ENCODE peak calls at places on chromosomes 6 and 20, in ten cellular contexts. S, Y, Z, N, F, G, V, Q, B and W are unnamed samples.

GRCh38 chr6:165663736-165664552 is 903 bp upstream of the PDE10A start:
- DNase-seq in S (no peak), Y (no peak), Z (no peak), N (no peak), F (no peak), G (no peak), V (no peak), Q (no peak), B (peak), W (no peak)

GRCh38 chr20:7113577-7114466 is 346.3 kb downstream of the BMP2 start:
- DNase-seq in S (no peak), Y (no peak), Z (peak), N (no peak), F (peak), G (no peak), V (no peak), Q (peak), B (peak), W (no peak)

GRCh38 chr20:15195378-15195777 is 858.0 kb upstream of the FLRT3 start:
- DNase-seq in S (no peak), Y (no peak), Z (no peak), N (no peak), F (no peak), G (no peak), V (no peak), Q (no peak), B (no peak), W (no peak)

GRCh38 chr6:150787429-150787828 is 78.1 kb upstream of the MTHFD1L start:
- DNase-seq in S (no peak), Y (no peak), Z (no peak), N (no peak), F (no peak), G (no peak), V (no peak), Q (no peak), B (no peak), W (no peak)

GRCh38 chr6:80523531-80523970 is 417.1 kb downstream of the BCKDHB start:
- DNase-seq in S (no peak), Y (no peak), Z (no peak), N (no peak), F (no peak), G (no peak), V (no peak), Q (peak), B (no peak), W (no peak)

GRCh38 chr6:6966569-6966968 is 141.2 kb upstream of the RREB1 start:
- DNase-seq in S (no peak), Y (no peak), Z (no peak), N (no peak), F (no peak), G (no peak), V (no peak), Q (no peak), B (no peak), W (no peak)

GRCh38 chr20:62824476-62825287 is 7.8 kb downstream of the COL9A3 start:
- DNase-seq in S (no peak), Y (no peak), Z (no peak), N (peak), F (no peak), G (no peak), V (peak), Q (peak), B (peak), W (no peak)

GRCh38 chr6:11120273-11121005 is 8.9 kb upstream of the ERVFRD-1 start:
- DNase-seq in S (no peak), Y (no peak), Z (no peak), N (no peak), F (no peak), G (no peak), V (no peak), Q (peak), B (no peak), W (no peak)

GRCh38 chr20:32359633-32360332 is 1.7 kb downstream of the ASXL1 start:
- DNase-seq in S (no peak), Y (no peak), Z (no peak), N (no peak), F (no peak), G (no peak), V (no peak), Q (no peak), B (no peak), W (no peak)

GRCh38 chr6:130997061-130997753 is 65.8 kb downstream of the EPB41L2 start:
- DNase-seq in S (no peak), Y (no peak), Z (no peak), N (no peak), F (no peak), G (no peak), V (no peak), Q (no peak), B (no peak), W (no peak)

GRCh38 chr6:166836785-166837718 is 119.3 kb downstream of the RNASET2 start:
- DNase-seq in S (no peak), Y (no peak), Z (no peak), N (no peak), F (no peak), G (no peak), V (no peak), Q (no peak), B (no peak), W (no peak)

GRCh38 chr6:143539723-143540122 is 28.2 kb upstream of the FUCA2 start:
- DNase-seq in S (no peak), Y (no peak), Z (no peak), N (no peak), F (no peak), G (no peak), V (no peak), Q (no peak), B (no peak), W (no peak)

GRCh38 chr6:169173532-169174268 is 79.9 kb downstream of the THBS2 start:
- DNase-seq in S (no peak), Y (no peak), Z (no peak), N (no peak), F (no peak), G (no peak), V (no peak), Q (no peak), B (no peak), W (no peak)

GRCh38 chr20:23399568-23400241 is 21.6 kb downstream of the NAPB start:
- DNase-seq in S (no peak), Y (no peak), Z (no peak), N (no peak), F (no peak), G (no peak), V (no peak), Q (no peak), B (no peak), W (no peak)

GRCh38 chr20:37567671-37568588 is 40.3 kb upstream of the BLCAP start:
- DNase-seq in S (no peak), Y (no peak), Z (no peak), N (no peak), F (no peak), G (peak), V (no peak), Q (no peak), B (no peak), W (no peak)

GRCh38 chr6:129672883-129673631 is 36.9 kb downstream of the ARHGAP18 start:
- DNase-seq in S (no peak), Y (no peak), Z (no peak), N (no peak), F (no peak), G (no peak), V (no peak), Q (no peak), B (peak), W (no peak)

GRCh38 chr20:38217791-38218565 is 42.6 kb downstream of the KIAA1755 start:
- DNase-seq in S (peak), Y (no peak), Z (no peak), N (no peak), F (no peak), G (peak), V (no peak), Q (no peak), B (peak), W (no peak)

GRCh38 chr20:38723982-38724602 is at the start of gene SLC32A1:
- DNase-seq in S (no peak), Y (no peak), Z (no peak), N (no peak), F (no peak), G (no peak), V (no peak), Q (no peak), B (no peak), W (no peak)

GRCh38 chr6:143286280-143286795 is 164.2 kb downstream of the ADAT2 start:
- DNase-seq in S (no peak), Y (no peak), Z (no peak), N (no peak), F (no peak), G (no peak), V (no peak), Q (no peak), B (no peak), W (no peak)

GRCh38 chr20:11777861-11778570 is 139.7 kb upstream of the BTBD3 start:
- DNase-seq in S (no peak), Y (no peak), Z (no peak), N (no peak), F (no peak), G (no peak), V (no peak), Q (peak), B (no peak), W (no peak)

GRCh38 chr6:132713355-132714134 is at the start of gene VNN1:
- DNase-seq in S (no peak), Y (no peak), Z (no peak), N (no peak), F (no peak), G (peak), V (no peak), Q (no peak), B (no peak), W (no peak)

GRCh38 chr6:142635130-142635529 is 309.8 kb downstream of the HIVEP2 start:
- DNase-seq in S (no peak), Y (no peak), Z (no peak), N (no peak), F (no peak), G (no peak), V (no peak), Q (no peak), B (peak), W (no peak)

GRCh38 chr20:19672498-19672897 is 85.6 kb upstream of the RIN2 start:
- DNase-seq in S (no peak), Y (no peak), Z (no peak), N (no peak), F (no peak), G (no peak), V (no peak), Q (no peak), B (no peak), W (no peak)

GRCh38 chr6:3250278-3250677 is 8.5 kb upstream of the PSMG4 start:
- DNase-seq in S (no peak), Y (no peak), Z (no peak), N (no peak), F (no peak), G (peak), V (no peak), Q (peak), B (no peak), W (no peak)

GRCh38 chr6:129748212-129748900 is 38.4 kb upstream of the ARHGAP18 start:
- DNase-seq in S (no peak), Y (peak), Z (no peak), N (peak), F (no peak), G (no peak), V (no peak), Q (peak), B (peak), W (no peak)

GRCh38 chr20:58219342-58219700 is 9.1 kb downstream of the ANKRD60 start:
- DNase-seq in S (no peak), Y (no peak), Z (no peak), N (no peak), F (no peak), G (peak), V (no peak), Q (peak), B (no peak), W (no peak)